ENCODE peak calls at places on chromosomes 4 and X, in eight cellular contexts. One of them, this sample, is unnamed. For H3K36me3, the result is how much of the 10 kb centered on the place peaks cover.

GRCh38 chrX:13396887-13397286 is 77.0 kb upstream of the ATXN3L start:
- DNase-seq in lower lobe of right lung: no peak
- DNase-seq in CD4-positive, alpha-beta memory T cell: no peak
- DNase-seq in effector memory CD4-positive, alpha-beta T cell: no peak
- DNase-seq in MM.1S: no peak
- DNase-seq in mammary epithelial cell: peak
- DNase-seq in H7: no peak
- DNase-seq in fibroblast of lung: peak
- DNase-seq in this sample: no peak

GRCh38 chrX:53320543-53321215 is 39.3 kb upstream of the IQSEC2 start:
- DNase-seq in H7: peak
- DNase-seq in MM.1S: no peak
- DNase-seq in CD4-positive, alpha-beta memory T cell: no peak
- DNase-seq in effector memory CD4-positive, alpha-beta T cell: no peak
- DNase-seq in lower lobe of right lung: peak
- DNase-seq in mammary epithelial cell: no peak
- DNase-seq in fibroblast of lung: no peak
- DNase-seq in this sample: peak

GRCh38 chrX:84188320-84188834 is 378 bp upstream of the RPS6KA6 start:
- DNase-seq in MM.1S: peak
- DNase-seq in CD4-positive, alpha-beta memory T cell: no peak
- DNase-seq in effector memory CD4-positive, alpha-beta T cell: no peak
- DNase-seq in H7: peak
- DNase-seq in mammary epithelial cell: peak
- DNase-seq in fibroblast of lung: peak
- DNase-seq in lower lobe of right lung: peak
- DNase-seq in this sample: peak

GRCh38 chrX:118603981-118604380 is 108.4 kb downstream of the DOCK11 start:
- DNase-seq in effector memory CD4-positive, alpha-beta T cell: no peak
- DNase-seq in mammary epithelial cell: peak
- DNase-seq in MM.1S: peak
- DNase-seq in CD4-positive, alpha-beta memory T cell: peak
- DNase-seq in lower lobe of right lung: no peak
- DNase-seq in H7: peak
- DNase-seq in fibroblast of lung: peak
- DNase-seq in this sample: peak

GRCh38 chrX:23890933-23891332 is 16.8 kb downstream of the APOO start:
- DNase-seq in fibroblast of lung: no peak
- DNase-seq in effector memory CD4-positive, alpha-beta T cell: no peak
- DNase-seq in CD4-positive, alpha-beta memory T cell: no peak
- DNase-seq in lower lobe of right lung: no peak
- DNase-seq in MM.1S: no peak
- DNase-seq in mammary epithelial cell: no peak
- DNase-seq in H7: peak
- DNase-seq in this sample: no peak

GRCh38 chrX:37314526-37314925 is 34.6 kb upstream of the PRRG1 start:
- DNase-seq in MM.1S: no peak
- DNase-seq in effector memory CD4-positive, alpha-beta T cell: no peak
- DNase-seq in mammary epithelial cell: peak
- DNase-seq in H7: no peak
- DNase-seq in lower lobe of right lung: no peak
- DNase-seq in fibroblast of lung: peak
- DNase-seq in CD4-positive, alpha-beta memory T cell: no peak
- DNase-seq in this sample: no peak

GRCh38 chrX:110081740-110082139 is 78.8 kb downstream of the TMEM164 start:
- DNase-seq in mammary epithelial cell: peak
- DNase-seq in effector memory CD4-positive, alpha-beta T cell: no peak
- DNase-seq in lower lobe of right lung: peak
- DNase-seq in CD4-positive, alpha-beta memory T cell: no peak
- DNase-seq in H7: no peak
- DNase-seq in MM.1S: no peak
- DNase-seq in fibroblast of lung: peak
- DNase-seq in this sample: no peak

GRCh38 chrX:139596068-139596467 is 65.5 kb downstream of the F9 start:
- DNase-seq in lower lobe of right lung: no peak
- DNase-seq in MM.1S: no peak
- DNase-seq in H7: peak
- DNase-seq in mammary epithelial cell: no peak
- DNase-seq in effector memory CD4-positive, alpha-beta T cell: no peak
- DNase-seq in fibroblast of lung: no peak
- DNase-seq in CD4-positive, alpha-beta memory T cell: no peak
- DNase-seq in this sample: no peak

GRCh38 chr4:184012937-184013336 is 107.8 kb downstream of the STOX2 start:
- DNase-seq in mammary epithelial cell: no peak
- DNase-seq in MM.1S: no peak
- DNase-seq in fibroblast of lung: no peak
- DNase-seq in lower lobe of right lung: no peak
- DNase-seq in effector memory CD4-positive, alpha-beta T cell: no peak
- DNase-seq in CD4-positive, alpha-beta memory T cell: no peak
- DNase-seq in H7: no peak
- DNase-seq in this sample: no peak

GRCh38 chr4:108081251-108081650 is 87.5 kb downstream of the LEF1 start:
- DNase-seq in H7: no peak
- DNase-seq in CD4-positive, alpha-beta memory T cell: no peak
- DNase-seq in MM.1S: no peak
- DNase-seq in fibroblast of lung: no peak
- DNase-seq in mammary epithelial cell: no peak
- DNase-seq in effector memory CD4-positive, alpha-beta T cell: no peak
- DNase-seq in lower lobe of right lung: no peak
- DNase-seq in this sample: no peak
- H3K36me3 ChIP-seq in H7: under half
- H3K36me3 ChIP-seq in CD4-positive, alpha-beta memory T cell: under half
- H3K36me3 ChIP-seq in MM.1S: under half
- H3K36me3 ChIP-seq in fibroblast of lung: under half
- H3K36me3 ChIP-seq in mammary epithelial cell: under half
- H3K36me3 ChIP-seq in effector memory CD4-positive, alpha-beta T cell: under half
- H3K36me3 ChIP-seq in lower lobe of right lung: under half
- H3K36me3 ChIP-seq in this sample: under half

GRCh38 chr4:108372678-108373077 is 203.9 kb upstream of the LEF1 start:
- DNase-seq in lower lobe of right lung: no peak
- DNase-seq in CD4-positive, alpha-beta memory T cell: peak
- DNase-seq in mammary epithelial cell: no peak
- DNase-seq in H7: no peak
- DNase-seq in fibroblast of lung: no peak
- DNase-seq in MM.1S: peak
- DNase-seq in effector memory CD4-positive, alpha-beta T cell: no peak
- DNase-seq in this sample: no peak
- H3K36me3 ChIP-seq in lower lobe of right lung: under half
- H3K36me3 ChIP-seq in CD4-positive, alpha-beta memory T cell: under half
- H3K36me3 ChIP-seq in mammary epithelial cell: under half
- H3K36me3 ChIP-seq in H7: under half
- H3K36me3 ChIP-seq in fibroblast of lung: under half
- H3K36me3 ChIP-seq in MM.1S: under half
- H3K36me3 ChIP-seq in effector memory CD4-positive, alpha-beta T cell: under half
- H3K36me3 ChIP-seq in this sample: under half

GRCh38 chr4:178415925-178416324 is 973.7 kb upstream of the AGA start:
- DNase-seq in mammary epithelial cell: no peak
- DNase-seq in CD4-positive, alpha-beta memory T cell: no peak
- DNase-seq in lower lobe of right lung: no peak
- DNase-seq in effector memory CD4-positive, alpha-beta T cell: no peak
- DNase-seq in MM.1S: no peak
- DNase-seq in H7: no peak
- DNase-seq in fibroblast of lung: no peak
- DNase-seq in this sample: no peak
- H3K36me3 ChIP-seq in mammary epithelial cell: under half
- H3K36me3 ChIP-seq in CD4-positive, alpha-beta memory T cell: under half
- H3K36me3 ChIP-seq in lower lobe of right lung: under half
- H3K36me3 ChIP-seq in effector memory CD4-positive, alpha-beta T cell: under half
- H3K36me3 ChIP-seq in MM.1S: under half
- H3K36me3 ChIP-seq in H7: under half
- H3K36me3 ChIP-seq in fibroblast of lung: under half
- H3K36me3 ChIP-seq in this sample: under half

GRCh38 chr4:145155268-145155870 is 25.0 kb downstream of the OTUD4 start:
- DNase-seq in CD4-positive, alpha-beta memory T cell: no peak
- DNase-seq in H7: no peak
- DNase-seq in mammary epithelial cell: no peak
- DNase-seq in MM.1S: no peak
- DNase-seq in effector memory CD4-positive, alpha-beta T cell: no peak
- DNase-seq in fibroblast of lung: no peak
- DNase-seq in lower lobe of right lung: no peak
- DNase-seq in this sample: no peak
- H3K36me3 ChIP-seq in CD4-positive, alpha-beta memory T cell: under half
- H3K36me3 ChIP-seq in H7: under half
- H3K36me3 ChIP-seq in mammary epithelial cell: under half
- H3K36me3 ChIP-seq in MM.1S: under half
- H3K36me3 ChIP-seq in effector memory CD4-positive, alpha-beta T cell: under half
- H3K36me3 ChIP-seq in fibroblast of lung: under half
- H3K36me3 ChIP-seq in lower lobe of right lung: half or more
- H3K36me3 ChIP-seq in this sample: under half

GRCh38 chr4:38964942-38965775 is 67.0 kb downstream of the TMEM156 start:
- DNase-seq in MM.1S: no peak
- DNase-seq in fibroblast of lung: no peak
- DNase-seq in lower lobe of right lung: no peak
- DNase-seq in mammary epithelial cell: no peak
- DNase-seq in H7: no peak
- DNase-seq in CD4-positive, alpha-beta memory T cell: no peak
- DNase-seq in effector memory CD4-positive, alpha-beta T cell: no peak
- DNase-seq in this sample: no peak

GRCh38 chr4:38965866-38966265 is 66.3 kb downstream of the TMEM156 start:
- DNase-seq in H7: no peak
- DNase-seq in fibroblast of lung: no peak
- DNase-seq in lower lobe of right lung: no peak
- DNase-seq in MM.1S: no peak
- DNase-seq in CD4-positive, alpha-beta memory T cell: no peak
- DNase-seq in mammary epithelial cell: no peak
- DNase-seq in effector memory CD4-positive, alpha-beta T cell: no peak
- DNase-seq in this sample: no peak

GRCh38 chr4:38968668-38969067 is 63.5 kb downstream of the TMEM156 start:
- DNase-seq in mammary epithelial cell: no peak
- DNase-seq in effector memory CD4-positive, alpha-beta T cell: no peak
- DNase-seq in MM.1S: no peak
- DNase-seq in CD4-positive, alpha-beta memory T cell: no peak
- DNase-seq in H7: no peak
- DNase-seq in lower lobe of right lung: no peak
- DNase-seq in fibroblast of lung: no peak
- DNase-seq in this sample: no peak

GRCh38 chr4:38967260-38968095 is 64.7 kb downstream of the TMEM156 start:
- DNase-seq in mammary epithelial cell: peak
- DNase-seq in lower lobe of right lung: no peak
- DNase-seq in CD4-positive, alpha-beta memory T cell: no peak
- DNase-seq in fibroblast of lung: peak
- DNase-seq in H7: no peak
- DNase-seq in effector memory CD4-positive, alpha-beta T cell: no peak
- DNase-seq in MM.1S: no peak
- DNase-seq in this sample: no peak
- H3K36me3 ChIP-seq in mammary epithelial cell: under half
- H3K36me3 ChIP-seq in lower lobe of right lung: under half
- H3K36me3 ChIP-seq in CD4-positive, alpha-beta memory T cell: under half
- H3K36me3 ChIP-seq in fibroblast of lung: under half
- H3K36me3 ChIP-seq in H7: under half
- H3K36me3 ChIP-seq in effector memory CD4-positive, alpha-beta T cell: under half
- H3K36me3 ChIP-seq in MM.1S: under half
- H3K36me3 ChIP-seq in this sample: under half

GRCh38 chr4:4419896-4420295 is 33.0 kb downstream of the NSG1 start:
- DNase-seq in H7: no peak
- DNase-seq in effector memory CD4-positive, alpha-beta T cell: no peak
- DNase-seq in MM.1S: no peak
- DNase-seq in fibroblast of lung: no peak
- DNase-seq in mammary epithelial cell: no peak
- DNase-seq in lower lobe of right lung: no peak
- DNase-seq in CD4-positive, alpha-beta memory T cell: no peak
- DNase-seq in this sample: no peak
- H3K36me3 ChIP-seq in H7: under half
- H3K36me3 ChIP-seq in effector memory CD4-positive, alpha-beta T cell: under half
- H3K36me3 ChIP-seq in MM.1S: under half
- H3K36me3 ChIP-seq in fibroblast of lung: under half
- H3K36me3 ChIP-seq in mammary epithelial cell: under half
- H3K36me3 ChIP-seq in lower lobe of right lung: half or more
- H3K36me3 ChIP-seq in CD4-positive, alpha-beta memory T cell: under half
- H3K36me3 ChIP-seq in this sample: under half

This sample was measured in thyroid gland.